ENCODE peak calls at places on chromosomes 12 and 14, in six cellular contexts. D, W, Z, N, M and Q are unnamed samples. For H3K4me1, the result is how much of the 10 kb centered on the place peaks cover.

GRCh38 chr12:88842314-88842713 is 262.0 kb upstream of the KITLG start:
- DNase-seq in D (no peak), W (no peak), Z (no peak), N (no peak), M (no peak), Q (no peak)

GRCh38 chr12:27549231-27549800 is 25.3 kb downstream of the PPFIBP1 start:
- DNase-seq in D (peak), W (no peak), Z (peak), N (peak), M (no peak), Q (no peak)

GRCh38 chr14:103815253-103815652 is 32.1 kb downstream of the PPP1R13B start:
- DNase-seq in D (no peak), W (no peak), Z (no peak), N (no peak), M (no peak), Q (no peak)

GRCh38 chr12:34404377-34405285 is 382.3 kb downstream of the ALG10 start:
- DNase-seq in D (no peak), W (peak), Z (no peak), N (no peak), M (peak), Q (peak)

GRCh38 chr14:88901199-88901588 is 76.7 kb downstream of the TTC8 start:
- DNase-seq in D (no peak), W (no peak), Z (no peak), N (no peak), M (no peak), Q (no peak)

GRCh38 chr12:77724367-77724957 is 106.2 kb upstream of the NAV3 start:
- DNase-seq in D (peak), W (no peak), Z (peak), N (peak), M (no peak), Q (no peak)

GRCh38 chr12:33180921-33181320 is 258.7 kb downstream of the SYT10 start:
- DNase-seq in D (no peak), W (no peak), Z (no peak), N (no peak), M (no peak), Q (no peak)

GRCh38 chr12:10136637-10137205 is 6.7 kb upstream of the CLEC7A start:
- DNase-seq in D (no peak), W (no peak), Z (no peak), N (no peak), M (no peak), Q (peak)

GRCh38 chr12:101186291-101186690 is 23.7 kb downstream of the SLC5A8 start:
- DNase-seq in D (no peak), W (no peak), Z (no peak), N (no peak), M (no peak), Q (no peak)

GRCh38 chr12:104701301-104701700 is 244.6 kb downstream of the CHST11 start:
- DNase-seq in D (no peak), W (no peak), Z (no peak), N (no peak), M (no peak), Q (no peak)

GRCh38 chr14:34027990-34028490 is 77.2 kb upstream of the EGLN3 start:
- DNase-seq in D (no peak), W (no peak), Z (no peak), N (no peak), M (no peak), Q (no peak)

GRCh38 chr12:6384499-6385436 is 806 bp downstream of the LTBR start:
- DNase-seq in D (no peak), W (peak), Z (no peak), N (no peak), M (no peak), Q (no peak)

GRCh38 chr14:61479746-61480502 is 158.5 kb downstream of the PRKCH start:
- DNase-seq in D (no peak), W (no peak), Z (no peak), N (peak), M (no peak), Q (no peak)

GRCh38 chr12:107092669-107093546 is 441 bp downstream of the CRY1 start:
- DNase-seq in D (no peak), W (peak), Z (no peak), N (no peak), M (no peak), Q (peak)

GRCh38 chr12:49982246-49983229 is 9.8 kb downstream of the AQP6 start:
- DNase-seq in D (no peak), W (no peak), Z (no peak), N (peak), M (no peak), Q (no peak)

GRCh38 chr12:52444647-52445595 is 7.0 kb downstream of the KRT6B start:
- DNase-seq in D (no peak), W (no peak), Z (no peak), N (no peak), M (no peak), Q (no peak)

GRCh38 chr12:105235299-105235746 is 651 bp downstream of the APPL2 start:
- DNase-seq in D (no peak), W (no peak), Z (no peak), N (no peak), M (no peak), Q (no peak)

GRCh38 chr14:102525213-102526143 is 15.9 kb upstream of the ANKRD9 start:
- DNase-seq in D (peak), W (no peak), Z (peak), N (peak), M (no peak), Q (peak)

GRCh38 chr14:52835122-52835903 is 43.9 kb upstream of the GNPNAT1 start:
- DNase-seq in D (peak), W (no peak), Z (peak), N (peak), M (no peak), Q (no peak)

GRCh38 chr12:115922952-115923564 is 354.4 kb downstream of the MED13L start:
- DNase-seq in D (no peak), W (no peak), Z (peak), N (peak), M (no peak), Q (no peak)

GRCh38 chr12:121331268-121331667 is 20.9 kb downstream of the ANAPC5 start:
- DNase-seq in D (no peak), W (no peak), Z (no peak), N (no peak), M (no peak), Q (no peak)

GRCh38 chr14:75995372-75996041 is 9.9 kb downstream of the IFT43 start:
- DNase-seq in D (no peak), W (peak), Z (peak), N (peak), M (peak), Q (peak)

GRCh38 chr12:6536894-6537579 is 2.7 kb downstream of the GAPDH start:
- DNase-seq in D (no peak), W (peak), Z (no peak), N (no peak), M (no peak), Q (no peak)

GRCh38 chr14:104244221-104245011 is 106.0 kb downstream of the KIF26A start:
- DNase-seq in D (no peak), W (peak), Z (no peak), N (no peak), M (no peak), Q (peak)

GRCh38 chr12:59181378-59181777 is 261.1 kb upstream of the LRIG3 start:
- DNase-seq in D (no peak), W (no peak), Z (no peak), N (no peak), M (no peak), Q (no peak)

GRCh38 chr14:103260629-103261124 is 73.4 kb upstream of the EIF5 start:
- DNase-seq in D (no peak), W (peak), Z (peak), N (peak), M (peak), Q (peak)

GRCh38 chr14:55721353-55721752 is 141.3 kb downstream of the KTN1 start:
- DNase-seq in D (peak), W (no peak), Z (peak), N (peak), M (no peak), Q (no peak)
- TF ChIP-seq CTCF in D (no peak), W (no peak), Z (no peak), N (peak), M (no peak), Q (no peak)

GRCh38 chr12:98595152-98595988 is 1.9 kb downstream of the SLC25A3 start:
- DNase-seq in D (no peak), W (no peak), Z (peak), N (peak), M (no peak), Q (no peak)
- H3K4me1 ChIP-seq in D (under half), W (under half), Z (under half), N (under half), M (under half), Q (under half)

GRCh38 chr12:62998454-62998853 is 63.5 kb upstream of the PPM1H start:
- DNase-seq in D (no peak), W (no peak), Z (no peak), N (no peak), M (no peak), Q (no peak)

GRCh38 chr12:62995097-62995496 is 60.1 kb upstream of the PPM1H start:
- DNase-seq in D (no peak), W (no peak), Z (no peak), N (no peak), M (no peak), Q (no peak)
- TF ChIP-seq CTCF in D (no peak), W (no peak), Z (no peak), N (no peak), M (no peak), Q (no peak)

DNA sequence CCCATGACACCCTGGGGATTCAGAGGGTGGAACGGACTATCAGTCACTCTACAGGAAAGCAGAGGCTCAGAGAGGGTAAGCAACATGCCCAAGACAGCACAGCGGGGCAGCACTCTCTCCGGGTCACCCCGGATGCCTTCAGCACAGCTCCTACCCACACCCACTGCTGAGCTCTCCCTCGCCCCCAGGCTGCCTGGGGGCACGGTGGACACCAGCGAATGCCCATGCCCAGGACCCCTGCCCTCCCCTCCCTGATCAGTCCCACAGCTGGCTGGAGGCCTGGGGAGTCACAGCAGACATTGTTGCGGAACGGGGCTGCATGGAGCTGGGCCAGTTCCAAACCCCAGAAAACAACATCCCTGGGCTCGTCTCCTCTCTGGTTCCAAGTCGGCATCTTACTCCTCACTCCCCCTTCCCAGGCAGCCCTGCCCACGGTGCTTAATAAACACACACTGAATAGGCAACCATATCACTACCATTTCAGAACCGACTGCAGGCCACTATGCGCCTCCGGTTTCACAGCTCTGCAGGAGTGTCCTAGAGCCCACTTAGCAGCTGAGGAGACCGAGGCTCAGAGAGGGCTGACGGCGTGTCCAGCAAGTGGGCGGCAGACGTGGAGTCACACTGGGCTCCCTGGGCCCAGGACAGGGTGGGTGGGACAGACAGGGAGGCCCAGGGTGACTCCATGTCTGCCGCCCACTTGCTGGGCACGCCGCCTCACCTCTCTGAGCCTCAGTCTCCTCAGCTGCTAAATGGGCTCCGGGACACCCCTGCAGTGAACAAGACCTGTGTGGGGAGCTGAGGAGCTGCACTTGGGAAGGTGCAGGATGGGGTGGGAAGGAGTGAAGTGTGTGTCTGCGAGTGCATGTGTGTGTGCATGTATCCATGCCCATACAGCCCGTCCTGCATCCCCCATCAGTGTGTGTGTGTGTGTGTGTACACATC is 27.0 kb downstream of the CCDC85C start:
- DNase-seq in D (no peak), W (no peak), Z (no peak), N (no peak), M (no peak), Q (no peak)
- H3K4me1 ChIP-seq in D (half or more), W (half or more), Z (under half), N (half or more), M (under half), Q (half or more)

GRCh38 chr12:30191701-30192455 is 408.1 kb upstream of the TMTC1 start:
- DNase-seq in D (no peak), W (no peak), Z (no peak), N (no peak), M (no peak), Q (no peak)
- TF ChIP-seq CTCF in D (no peak), W (no peak), Z (no peak), N (no peak), M (no peak), Q (no peak)

GRCh38 chr12:54014315-54015209 is 5.8 kb downstream of the HOXC8 start:
- DNase-seq in D (no peak), W (no peak), Z (no peak), N (no peak), M (no peak), Q (peak)
- H3K4me1 ChIP-seq in D (under half), W (under half), Z (under half), N (under half), M (half or more), Q (under half)

DNA sequence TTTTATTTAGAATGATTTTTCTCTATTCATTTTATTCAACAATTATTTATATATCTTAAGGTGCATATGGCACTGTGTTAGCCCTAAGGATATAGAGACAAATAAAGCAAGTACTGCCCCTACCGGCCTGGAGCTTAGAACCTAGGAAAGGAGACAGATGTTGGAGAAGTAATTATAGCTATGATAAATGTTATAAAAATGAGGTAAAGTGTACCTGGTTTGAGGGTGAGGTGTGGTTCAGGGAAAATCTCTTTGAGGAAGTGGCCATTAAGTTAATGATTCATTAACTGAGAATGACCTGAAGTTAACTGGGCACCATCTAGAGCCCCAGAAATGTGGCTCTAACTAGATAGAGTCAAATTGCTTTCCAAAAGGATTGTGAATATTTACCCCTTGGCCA is 31.9 kb downstream of the CDKL1 start:
- DNase-seq in D (peak), W (no peak), Z (no peak), N (no peak), M (no peak), Q (no peak)
- TF ChIP-seq CTCF in D (peak), W (no peak), Z (no peak), N (no peak), M (no peak), Q (no peak)

GRCh38 chr12:14240873-14241220 is 124.6 kb upstream of the ATF7IP start:
- DNase-seq in D (no peak), W (no peak), Z (no peak), N (no peak), M (no peak), Q (no peak)

GRCh38 chr12:14239935-14240872 is 125.3 kb upstream of the ATF7IP start:
- DNase-seq in D (no peak), W (no peak), Z (no peak), N (no peak), M (no peak), Q (no peak)

GRCh38 chr12:14247166-14247565 is 118.3 kb upstream of the ATF7IP start:
- DNase-seq in D (no peak), W (no peak), Z (no peak), N (no peak), M (no peak), Q (no peak)

GRCh38 chr12:14244876-14245669 is 120.4 kb upstream of the ATF7IP start:
- DNase-seq in D (no peak), W (no peak), Z (no peak), N (no peak), M (no peak), Q (no peak)

GRCh38 chr12:14243941-14244340 is 121.5 kb upstream of the ATF7IP start:
- DNase-seq in D (no peak), W (no peak), Z (no peak), N (no peak), M (no peak), Q (no peak)
- H3K4me1 ChIP-seq in D (under half), W (under half), Z (under half), N (under half), M (under half), Q (under half)